ENCODE peak calls at places on chromosomes 2 and 18, in eight cellular contexts. N, Z, H, R, I, Y, S and X are unnamed samples.

GRCh38 chr2:230849633-230850357 is 14.9 kb upstream of the ITM2C start:
- DNase-seq in S (no peak), Z (no peak), R (peak; percentile 43), Y (peak; percentile 71), N (peak; percentile 65), H (no peak), I (no peak), X (peak; percentile 26)

GRCh38 chr2:108399479-108399878 is 21.7 kb downstream of the SULT1C4 start:
- DNase-seq in S (no peak), R (no peak), N (no peak), H (no peak), Z (no peak), Y (no peak), I (no peak), X (no peak)

GRCh38 chr18:8480506-8481328 is 128.5 kb upstream of the RAB12 start:
- DNase-seq in S (peak; percentile 59), H (peak; percentile 50), N (peak; percentile 33), R (peak; percentile 79), Z (peak; percentile 74), Y (no peak), I (peak; percentile 72), X (peak; percentile 61)

GRCh38 chr2:233469261-233470006 is 97.1 kb downstream of the USP40 start:
- DNase-seq in N (no peak), R (no peak), Z (no peak), S (no peak), H (no peak), Y (no peak), I (peak; percentile 64), X (no peak)

GRCh38 chr2:200340527-200341224 is 34.2 kb downstream of the SPATS2L start:
- DNase-seq in I (no peak), N (no peak), H (no peak), S (no peak), Z (no peak), Y (no peak), R (no peak), X (no peak)

GRCh38 chr2:134900151-134900550 is 18.5 kb upstream of the CCNT2 start:
- DNase-seq in Y (no peak), R (no peak), S (peak; percentile 34), I (no peak), H (no peak), N (no peak), Z (peak; percentile 24), X (no peak)

GRCh38 chr2:27379840-27380625 is 501 bp downstream of the ZNF513 start:
- DNase-seq in Y (peak; percentile 47), R (peak; percentile 66), I (peak; percentile 47), H (peak; percentile 79), N (peak; percentile 35), S (peak; percentile 27), Z (peak; percentile 17), X (peak; percentile 68)

GRCh38 chr18:44537521-44537920 is 143.2 kb upstream of the SETBP1 start:
- DNase-seq in S (peak; percentile 93), H (no peak), I (peak; percentile 1), N (no peak), Y (no peak), Z (peak; percentile 92), R (peak; percentile 32), X (peak; percentile 19)

GRCh38 chr2:51996569-51996917 is 964.6 kb upstream of the NRXN1 start:
- DNase-seq in Y (no peak), R (no peak), I (no peak), Z (no peak), N (no peak), H (no peak), S (no peak), X (no peak)

GRCh38 chr18:78804206-78805030 is 175.2 kb upstream of the SALL3 start:
- DNase-seq in I (no peak), H (no peak), Z (no peak), R (no peak), Y (no peak), N (no peak), S (no peak), X (no peak)

GRCh38 chr2:227370791-227371312 is 8.3 kb downstream of the TM4SF20 start:
- DNase-seq in H (peak; percentile 82), I (no peak), R (no peak), Y (no peak), Z (peak; percentile 87), N (no peak), S (peak; percentile 78), X (peak; percentile 21)

GRCh38 chr2:239139101-239139500 is 261.7 kb downstream of the HDAC4 start:
- DNase-seq in Z (no peak), S (no peak), R (no peak), N (no peak), H (no peak), I (no peak), Y (no peak), X (no peak)

GRCh38 chr2:168530980-168531379 is 74.9 kb downstream of the CERS6 start:
- DNase-seq in S (peak; percentile 78), R (no peak), I (no peak), Y (no peak), Z (peak; percentile 44), N (peak; percentile 28), H (peak; percentile 76), X (peak; percentile 59)

GRCh38 chr2:114534728-114535084 is 92.3 kb downstream of the DPP10 start:
- DNase-seq in S (no peak), N (no peak), Y (no peak), H (no peak), I (no peak), Z (no peak), R (no peak), X (no peak)

GRCh38 chr2:85730686-85731085 is 23.1 kb upstream of the ATOH8 start:
- DNase-seq in I (no peak), S (no peak), Y (no peak), Z (no peak), N (no peak), R (no peak), H (no peak), X (no peak)

GRCh38 chr2:172280820-172281454 is 146.4 kb upstream of the ITGA6 start:
- DNase-seq in N (peak; percentile 4), S (no peak), I (no peak), R (no peak), Y (no peak), H (peak; percentile 97), Z (no peak), X (no peak)

GRCh38 chr18:52422985-52423601 is 83.1 kb downstream of the DCC start:
- DNase-seq in S (no peak), N (peak; percentile 13), H (peak; percentile 4), Z (no peak), I (no peak), Y (no peak), R (peak; percentile 6), X (no peak)

GRCh38 chr2:63893163-63893562 is 51.5 kb downstream of the UGP2 start:
- DNase-seq in S (no peak), Z (no peak), Y (no peak), R (no peak), H (no peak), N (no peak), I (no peak), X (no peak)

GRCh38 chr2:233351423-233351822 is 2.9 kb upstream of the DGKD start:
- DNase-seq in I (no peak), S (peak; percentile 6), H (peak; percentile 68), N (no peak), R (peak; percentile 3), Y (no peak), Z (peak; percentile 23), X (no peak)

GRCh38 chr2:204452464-204453023 is 92.7 kb upstream of the PARD3B start:
- DNase-seq in R (peak; percentile 77), S (peak; percentile 100), I (no peak), Z (peak; percentile 99), Y (no peak), N (no peak), H (no peak), X (peak; percentile 99)

GRCh38 chr2:1823187-1824169 is 79.2 kb upstream of the PXDN start:
- DNase-seq in H (peak; percentile 14), Z (no peak), Y (no peak), S (no peak), R (peak; percentile 50), N (no peak), I (no peak), X (no peak)

GRCh38 chr18:12409466-12409865 is 1.7 kb downstream of the PRELID3A start:
- DNase-seq in H (no peak), R (no peak), S (peak; percentile 66), Z (peak; percentile 35), I (peak; percentile 34), N (no peak), Y (no peak), X (no peak)
- TF ChIP-seq CTCF in H (no peak), R (no peak), S (no peak), Z (no peak), I (no peak), N (no peak), Y (no peak), X (no peak)

GRCh38 chr2:180246281-180246680 is 239.2 kb upstream of the CWC22 start:
- DNase-seq in R (no peak), S (no peak), Z (no peak), I (no peak), Y (no peak), H (no peak), N (no peak), X (no peak)

GRCh38 chr2:180238729-180239128 is 231.6 kb upstream of the CWC22 start:
- DNase-seq in H (no peak), R (no peak), Z (no peak), S (no peak), Y (no peak), N (no peak), I (no peak), X (no peak)

DNA sequence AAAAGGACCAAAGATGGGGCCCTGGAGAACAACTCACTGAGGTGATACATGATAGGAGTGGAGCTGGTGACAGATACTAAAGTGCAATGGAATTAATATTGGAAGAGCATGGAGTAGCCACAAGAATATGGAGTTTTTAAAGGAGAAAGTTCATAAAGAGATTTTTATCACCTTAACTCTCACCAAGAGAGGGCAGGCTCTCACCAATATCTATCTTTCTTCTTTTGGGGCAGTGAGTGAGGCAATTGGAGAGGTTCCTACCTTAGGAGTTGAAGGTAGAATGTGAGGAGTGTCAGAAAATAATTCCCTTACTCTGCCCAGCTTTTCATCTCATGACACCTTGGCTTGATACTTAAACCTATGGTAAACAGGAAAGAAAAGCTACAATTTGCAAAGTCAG is 233.7 kb upstream of the CWC22 start:
- DNase-seq in H (peak; percentile 9), R (peak; percentile 7), I (no peak), Y (no peak), S (peak; percentile 14), Z (peak; percentile 41), N (no peak), X (peak; percentile 18)
- TF ChIP-seq CTCF in H (no peak), R (peak; percentile 36), I (peak; percentile 42), Y (no peak), S (peak; percentile 47), Z (peak; percentile 38), N (no peak), X (peak; percentile 35)

GRCh38 chr2:181656450-181657261 is at the start of gene CERKL:
- DNase-seq in R (peak; percentile 66), Z (peak; percentile 27), N (peak; percentile 61), Y (no peak), H (peak; percentile 5), S (peak; percentile 6), I (peak; percentile 87), X (peak; percentile 2)
- TF ChIP-seq CTCF in R (no peak), Z (peak; percentile 10), N (no peak), Y (no peak), H (no peak), S (no peak), I (no peak), X (peak; percentile 3)

DNA sequence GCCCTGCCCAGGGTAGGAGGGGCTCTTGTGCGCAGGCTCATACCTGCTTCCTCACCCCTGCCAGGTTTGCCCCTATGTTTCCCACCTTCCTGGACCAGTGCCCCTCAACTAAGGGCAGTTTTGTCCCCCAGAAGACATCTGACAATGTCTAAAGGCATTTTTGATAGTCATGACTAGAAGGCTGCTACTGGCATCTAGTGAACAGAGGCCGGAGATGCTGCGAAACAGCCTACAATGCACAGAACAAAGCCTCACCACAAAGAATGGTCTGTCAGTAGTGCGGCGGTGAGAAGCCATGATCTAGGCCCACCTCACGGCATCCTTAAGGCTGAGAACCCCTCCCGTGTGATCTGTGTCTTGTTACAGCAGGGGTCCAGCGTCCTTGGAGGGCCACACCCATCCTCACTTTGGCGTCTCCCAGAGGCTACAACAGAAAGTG is 96.0 kb downstream of the TMEM17 start:
- DNase-seq in I (no peak), R (no peak), Y (no peak), Z (peak; percentile 8), N (peak; percentile 63), S (no peak), H (peak; percentile 63), X (no peak)
- TF ChIP-seq CTCF in I (no peak), R (peak; percentile 44), Y (no peak), Z (peak; percentile 33), N (peak; percentile 50), S (no peak), H (peak; percentile 26), X (no peak)